ENCODE peak calls at places on chromosomes 13 and 19, in five cellular contexts. U is AG09319, K is DMS153, Z is endothelial cell, M is Ammon's horn. F is an unnamed sample.

GRCh38 chr13:37647038-37647650 is 48.6 kb upstream of the POSTN start:
- DNase-seq in U (no peak), K (peak; percentile 32), Z (no peak), M (no peak), F (no peak)

GRCh38 chr13:25401958-25402357 is 30.2 kb downstream of the ATP8A2 start:
- DNase-seq in U (no peak), K (no peak), Z (no peak), M (no peak), F (no peak)

GRCh38 chr19:44694184-44694579 is 4.8 kb upstream of the CEACAM16 start:
- DNase-seq in U (no peak), K (no peak), Z (no peak), M (no peak), F (no peak)

GRCh38 chr13:27034678-27035111 is 136.9 kb downstream of the USP12 start:
- DNase-seq in U (no peak), K (no peak), Z (peak; percentile 32), M (peak; percentile 33), F (peak; percentile 52)

GRCh38 chr19:1265611-1266115 is 3.5 kb upstream of the CIRBP start:
- DNase-seq in U (no peak), K (no peak), Z (no peak), M (no peak), F (peak; percentile 70)

GRCh38 chr13:21976159-21976558 is 305.3 kb downstream of the FGF9 start:
- DNase-seq in U (no peak), K (no peak), Z (no peak), M (no peak), F (no peak)

GRCh38 chr19:30202060-30202600 is 170.1 kb upstream of the ZNF536 start:
- DNase-seq in U (no peak), K (no peak), Z (no peak), M (no peak), F (no peak)

GRCh38 chr13:107450931-107451330 is 764.4 kb downstream of the LIG4 start:
- DNase-seq in U (peak; percentile 83), K (no peak), Z (no peak), M (peak; percentile 11), F (peak; percentile 8)

GRCh38 chr19:49809155-49809986 is 3.7 kb downstream of the FUZ start:
- DNase-seq in U (no peak), K (no peak), Z (peak; percentile 45), M (peak; percentile 58), F (peak; percentile 61)

GRCh38 chr19:36040495-36040894 is 7.8 kb upstream of the CLIP3 start:
- DNase-seq in U (no peak), K (no peak), Z (no peak), M (no peak), F (no peak)

GRCh38 chr13:31870511-31870910 is 131.2 kb downstream of the RXFP2 start:
- DNase-seq in U (no peak), K (no peak), Z (no peak), M (no peak), F (no peak)

GRCh38 chr13:43879323-43880181 is at the start of the genes CCDC122 and LACC1:
- DNase-seq in U (peak; percentile 52), K (peak; percentile 67), Z (peak; percentile 81), M (peak; percentile 61), F (peak; percentile 94)

GRCh38 chr19:44570984-44571684 is 41.7 kb upstream of the CEACAM20 start:
- DNase-seq in U (peak; percentile 55), K (no peak), Z (peak; percentile 76), M (peak; percentile 73), F (peak; percentile 78)

GRCh38 chr19:6752257-6753177 is 13.0 kb downstream of the TRIP10 start:
- DNase-seq in U (no peak), K (no peak), Z (peak; percentile 44), M (no peak), F (no peak)

GRCh38 chr13:110759710-110760109 is 46.2 kb downstream of the ING1 start:
- DNase-seq in U (no peak), K (no peak), Z (no peak), M (no peak), F (peak; percentile 27)

GRCh38 chr13:27038323-27038722 is 133.3 kb downstream of the USP12 start:
- DNase-seq in U (no peak), K (no peak), Z (no peak), M (no peak), F (peak; percentile 80)

GRCh38 chr19:47022541-47023447 is 3.2 kb downstream of the NPAS1 start:
- DNase-seq in U (no peak), K (no peak), Z (no peak), M (no peak), F (no peak)

GRCh38 chr13:80235131-80235530 is 105.8 kb downstream of the SPRY2 start:
- DNase-seq in U (no peak), K (peak; percentile 63), Z (no peak), M (peak; percentile 12), F (no peak)

GRCh38 chr13:80497978-80498377 is 157.1 kb upstream of the SPRY2 start:
- DNase-seq in U (no peak), K (no peak), Z (no peak), M (no peak), F (no peak)